ENCODE peak calls at places on chromosomes 1 and 21, in seven cellular contexts. S is NT2/D1; R is IMR-90; K is AG09309; W is naive thymus-derived CD4-positive, alpha-beta T cell; J is heart right ventricle; E is CD8-positive, alpha-beta T cell. X is an unnamed sample.

GRCh38 chr1:10966233-10966632 is 46.2 kb upstream of the TARDBP start:
- DNase-seq in S (no peak), R (no peak), K (no peak), W (no peak), J (no peak), E (no peak), X (no peak)

GRCh38 chr21:41479686-41480085 is 28.3 kb downstream of the TMPRSS2 start:
- DNase-seq in S (no peak), R (no peak), K (no peak), W (no peak), J (no peak), E (no peak), X (no peak)

GRCh38 chr1:31154632-31155215 is 85.0 kb downstream of the NKAIN1 start:
- DNase-seq in S (peak; percentile 87), R (peak; percentile 55), K (no peak), W (peak; percentile 10), J (peak; percentile 81), E (peak; percentile 56), X (peak; percentile 65)

GRCh38 chr1:111758373-111758772 is 2.7 kb downstream of the DDX20 start:
- DNase-seq in S (no peak), R (no peak), K (no peak), W (no peak), J (no peak), E (no peak), X (no peak)

GRCh38 chr1:229164338-229164737 is 106.6 kb upstream of the RAB4A start:
- DNase-seq in S (no peak), R (no peak), K (no peak), W (no peak), J (no peak), E (no peak), X (no peak)

GRCh38 chr1:54350360-54350759 is 55.8 kb downstream of the SSBP3 start:
- DNase-seq in S (no peak), R (no peak), K (no peak), W (no peak), J (no peak), E (no peak), X (no peak)

GRCh38 chr1:201649776-201650607 is 111.1 kb downstream of the NAV1 start:
- DNase-seq in S (no peak), R (peak; percentile 70), K (no peak), W (no peak), J (peak; percentile 89), E (no peak), X (no peak)

GRCh38 chr1:9798236-9799130 is 25.3 kb downstream of the CLSTN1 start:
- DNase-seq in S (no peak), R (peak; percentile 18), K (peak; percentile 78), W (no peak), J (no peak), E (no peak), X (no peak)

GRCh38 chr1:212498243-212498642 is 65.5 kb downstream of the NENF start:
- DNase-seq in S (no peak), R (peak; percentile 96), K (peak; percentile 35), W (no peak), J (no peak), E (no peak), X (no peak)

GRCh38 chr1:221856188-221857093 is 114.6 kb upstream of the DUSP10 start:
- DNase-seq in S (no peak), R (peak; percentile 92), K (no peak), W (no peak), J (no peak), E (no peak), X (no peak)

GRCh38 chr1:65075123-65075976 is 72.7 kb upstream of the AK4 start:
- DNase-seq in S (no peak), R (peak; percentile 67), K (peak; percentile 24), W (peak; percentile 65), J (no peak), E (peak; percentile 37), X (peak; percentile 39)

GRCh38 chr1:151371744-151372410 is 628 bp downstream of the SELENBP1 start:
- DNase-seq in S (no peak), R (peak; percentile 35), K (no peak), W (no peak), J (peak; percentile 67), E (no peak), X (no peak)

GRCh38 chr1:163230827-163231226 is 28.1 kb upstream of the RGS5 start:
- DNase-seq in S (no peak), R (no peak), K (no peak), W (no peak), J (no peak), E (no peak), X (no peak)

GRCh38 chr1:234408757-234409156 is 35.5 kb downstream of the COA6 start:
- DNase-seq in S (no peak), R (no peak), K (no peak), W (peak; percentile 83), J (no peak), E (no peak), X (no peak)

GRCh38 chr21:45455321-45456013 is 50.5 kb downstream of the COL18A1 start:
- DNase-seq in S (no peak), R (peak; percentile 22), K (no peak), W (no peak), J (peak; percentile 61), E (no peak), X (no peak)

GRCh38 chr1:20726932-20727745 is 5.4 kb downstream of the SH2D5 start:
- DNase-seq in S (no peak), R (no peak), K (no peak), W (no peak), J (no peak), E (no peak), X (no peak)

GRCh38 chr1:20729990-20730689 is 2.4 kb downstream of the SH2D5 start:
- DNase-seq in S (no peak), R (no peak), K (no peak), W (no peak), J (no peak), E (no peak), X (no peak)

GRCh38 chr1:20727746-20728316 is 4.7 kb downstream of the SH2D5 start:
- DNase-seq in S (no peak), R (no peak), K (no peak), W (no peak), J (no peak), E (no peak), X (no peak)

GRCh38 chr1:20729155-20729931 is 3.2 kb downstream of the SH2D5 start:
- DNase-seq in S (no peak), R (no peak), K (no peak), W (no peak), J (no peak), E (no peak), X (no peak)

GRCh38 chr1:20728371-20729154 is 3.9 kb downstream of the SH2D5 start:
- DNase-seq in S (no peak), R (no peak), K (no peak), W (no peak), J (no peak), E (no peak), X (peak; percentile 18)
- H3K4me3 ChIP-seq in S (no peak overlapping the region), R (no peak overlapping the region), K (no peak overlapping the region), W (no peak overlapping the region), J (no peak overlapping the region), E (no peak overlapping the region), X (no peak overlapping the region)

DNA sequence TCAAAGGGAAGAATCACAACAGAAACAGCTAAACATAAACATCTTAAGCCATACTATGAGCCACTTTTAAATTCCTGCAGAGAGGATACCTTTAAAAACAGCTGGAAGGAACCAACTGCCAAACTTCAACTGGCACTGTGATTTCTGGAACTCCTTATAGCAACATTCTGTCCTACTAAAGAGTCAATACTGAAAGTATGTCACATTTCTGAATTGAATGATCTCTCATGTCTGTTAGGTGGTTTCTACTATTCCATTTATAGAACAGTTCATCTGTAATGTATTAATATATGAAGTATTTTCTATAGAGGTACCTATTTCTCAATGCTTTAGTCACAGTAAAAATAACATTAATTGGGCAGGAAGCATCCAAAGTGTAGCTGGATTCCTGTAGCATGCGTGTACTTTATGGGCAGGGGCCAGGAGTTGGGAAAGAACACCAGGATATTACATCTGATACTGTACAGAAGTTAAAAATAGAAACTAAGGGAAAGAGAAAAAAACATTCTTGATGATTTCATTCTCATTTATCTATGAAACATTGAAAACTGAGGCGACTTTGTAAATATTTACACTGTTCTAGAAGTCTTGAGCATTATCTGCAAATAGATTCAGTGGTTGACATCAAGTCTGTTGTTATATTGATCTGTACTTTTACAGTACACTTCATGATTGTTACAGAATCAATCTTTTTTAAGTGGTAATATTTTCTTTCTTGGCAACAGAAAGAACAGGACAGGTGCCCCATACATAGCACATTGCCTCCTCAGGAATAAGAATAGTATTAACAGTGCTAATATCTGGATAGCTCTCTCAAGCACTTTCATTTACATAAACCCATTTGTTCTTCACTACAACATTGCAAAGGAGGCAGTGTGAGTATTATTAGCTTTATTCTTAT is 6.1 kb upstream of the ZNF281 start:
- DNase-seq in S (no peak), R (peak; percentile 98), K (peak; percentile 92), W (no peak), J (no peak), E (no peak), X (no peak)
- H3K4me3 ChIP-seq in S (no peak overlapping the region), R (no peak overlapping the region), K (no peak overlapping the region), W (no peak overlapping the region), J (no peak overlapping the region), E (no peak overlapping the region), X (no peak overlapping the region)

DNA sequence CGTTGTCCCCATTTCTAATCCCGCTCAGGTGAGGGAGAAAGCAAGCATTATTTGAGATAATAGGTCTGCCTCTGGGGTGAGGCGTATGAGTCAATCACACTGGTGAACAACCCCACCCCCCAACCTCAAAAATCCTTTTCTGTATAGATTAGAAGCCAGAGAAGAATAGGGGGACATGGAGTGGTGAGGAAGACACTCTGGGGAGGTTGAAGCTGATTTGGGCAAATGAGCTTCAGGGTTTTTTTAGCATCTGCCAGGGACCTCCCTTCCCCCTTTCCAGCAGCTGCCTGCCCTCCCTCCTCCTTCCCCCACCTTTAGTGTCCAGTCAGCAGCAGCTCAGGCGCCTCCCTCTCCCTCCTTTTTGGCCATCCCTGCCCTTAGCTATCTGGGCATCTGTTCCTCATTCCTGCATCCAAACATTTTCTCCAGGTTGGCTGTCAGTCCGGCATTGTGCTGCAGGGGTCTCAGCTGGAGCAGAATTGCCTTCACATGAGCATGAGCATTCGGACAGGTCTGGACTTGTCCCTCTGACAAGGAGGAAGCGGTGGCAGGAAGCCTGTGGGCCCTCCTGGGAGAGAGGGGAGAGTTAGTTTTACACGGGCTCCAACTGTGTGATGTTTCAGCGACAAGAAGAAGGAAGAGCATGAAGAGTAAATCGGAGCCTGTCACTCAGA is 30.8 kb upstream of the PTGFRN start:
- DNase-seq in S (no peak), R (peak; percentile 17), K (no peak), W (peak; percentile 3), J (peak; percentile 40), E (no peak), X (peak; percentile 6)
- H3K4me3 ChIP-seq in S (no peak overlapping the region), R (peak overlapping the region; percentile 12), K (peak overlapping the region; percentile 36), W (peak overlapping the region; percentile 50), J (peak overlapping the region; percentile 51), E (peak overlapping the region; percentile 24), X (peak overlapping the region; percentile 26)

DNA sequence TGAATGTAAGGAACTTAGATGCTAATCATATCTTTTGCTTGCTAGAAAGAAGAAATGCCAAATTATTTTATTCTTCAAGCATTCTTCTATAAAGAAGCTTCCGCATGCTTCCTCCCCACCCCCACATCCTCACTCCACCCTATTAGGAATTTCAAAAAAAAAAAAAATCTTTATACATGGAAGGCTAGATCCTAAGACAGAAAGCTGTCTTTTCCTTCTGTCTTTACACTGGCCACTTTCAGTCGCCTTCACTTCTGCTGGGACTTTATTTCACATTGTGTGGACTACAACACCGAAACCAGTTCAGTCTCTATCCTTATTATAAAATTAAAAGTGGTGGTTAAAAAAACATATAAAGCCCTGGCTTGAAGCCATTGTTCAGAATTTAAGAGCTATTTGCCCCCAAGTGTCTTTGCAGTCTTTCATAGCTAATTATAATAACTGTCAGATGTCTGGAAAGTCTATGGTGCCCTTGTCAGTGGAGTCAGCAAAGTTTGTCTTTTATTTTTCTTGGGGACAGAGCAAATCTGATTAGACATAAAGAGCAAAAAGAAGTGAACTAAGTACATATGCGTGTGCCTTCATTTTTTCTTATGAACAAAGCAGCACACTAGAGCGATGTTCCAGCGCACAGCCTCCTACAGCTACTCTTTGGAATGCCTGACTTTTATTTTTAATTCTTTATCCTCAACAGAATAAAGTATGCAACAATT is 297.7 kb downstream of the PTPRC start:
- DNase-seq in S (no peak), R (peak; percentile 36), K (no peak), W (no peak), J (no peak), E (no peak), X (no peak)
- H3K4me3 ChIP-seq in S (no peak overlapping the region), R (peak overlapping the region; percentile 89), K (peak overlapping the region; percentile 64), W (peak overlapping the region; percentile 47), J (peak overlapping the region; percentile 71), E (peak overlapping the region; percentile 42), X (peak overlapping the region; percentile 57)